ENCODE peak calls at places on chromosomes 7 and 10, in five cellular contexts. Z is IMR-90, F is HepG2, H is WTC11, I is cardiac muscle cell. O is an unnamed sample.

GRCh38 chr10:34850558-34850957 is 35.5 kb upstream of the PARD3 start:
- DNase-seq in Z (no peak), I (no peak), F (no peak), H (no peak), O (no peak)

GRCh38 chr10:75660833-75661232 is 229.4 kb downstream of the LRMDA start:
- DNase-seq in H (no peak), I (no peak), Z (no peak), F (no peak), O (no peak)

GRCh38 chr7:32516551-32517082 is 21.3 kb downstream of the AVL9 start:
- DNase-seq in I (no peak), Z (no peak), H (no peak), F (no peak), O (no peak)

GRCh38 chr7:36723951-36724664 is at the start of gene AOAH:
- DNase-seq in H (no peak), Z (no peak), I (no peak), F (no peak), O (no peak)

GRCh38 chr10:34681933-34682332 is 133.2 kb downstream of the PARD3 start:
- DNase-seq in F (no peak), Z (no peak), H (no peak), I (no peak), O (peak; percentile 44)

GRCh38 chr10:6977641-6978627 is 397.9 kb upstream of the PRKCQ start:
- DNase-seq in I (no peak), F (no peak), H (no peak), Z (no peak), O (peak; percentile 54)

GRCh38 chr7:16492513-16493062 is 27.1 kb upstream of the SOSTDC1 start:
- DNase-seq in I (no peak), Z (peak; percentile 46), H (no peak), F (peak; percentile 90), O (no peak)

GRCh38 chr7:42574693-42575084 is 337.2 kb downstream of the C7orf25 start:
- DNase-seq in I (peak; percentile 27), F (no peak), H (no peak), Z (no peak), O (peak; percentile 25)

GRCh38 chr7:1459930-1460756 is 873 bp upstream of the MICALL2 start:
- DNase-seq in I (no peak), F (no peak), H (no peak), Z (no peak), O (no peak)

GRCh38 chr7:135184254-135184841 is 13.8 kb upstream of the CYREN start:
- DNase-seq in Z (no peak), H (no peak), I (no peak), F (no peak), O (no peak)

GRCh38 chr7:14858410-14858809 is 44.1 kb downstream of the DGKB start:
- DNase-seq in F (no peak), H (no peak), I (no peak), Z (no peak), O (no peak)

GRCh38 chr7:127821146-127821545 is 169.2 kb downstream of the SND1 start:
- DNase-seq in I (no peak), Z (no peak), F (no peak), H (no peak), O (peak; percentile 52)

GRCh38 chr7:138170298-138170697 is 94.0 kb downstream of the AKR1D1 start:
- DNase-seq in I (no peak), H (peak; percentile 25), Z (no peak), F (peak; percentile 50), O (peak; percentile 83)

GRCh38 chr10:124063736-124064135 is 29.7 kb downstream of the CHST15 start:
- DNase-seq in F (peak; percentile 32), Z (peak; percentile 5), H (no peak), I (no peak), O (no peak)

GRCh38 chr7:116836911-116837310 is 25.5 kb upstream of the CAPZA2 start:
- DNase-seq in F (no peak), H (no peak), I (no peak), Z (no peak), O (no peak)

GRCh38 chr7:87212478-87212877 is 7.1 kb downstream of the TMEM243 start:
- DNase-seq in Z (no peak), F (no peak), I (no peak), H (no peak), O (no peak)

GRCh38 chr10:43939939-43940810 is 291.5 kb upstream of the ZNF32 start:
- DNase-seq in F (no peak), H (no peak), Z (peak; percentile 46), I (no peak), O (peak; percentile 20)

GRCh38 chr7:52691257-52691656 is 344.2 kb upstream of the POM121L12 start:
- DNase-seq in Z (no peak), H (no peak), F (no peak), I (no peak), O (no peak)

GRCh38 chr10:30858499-30858898 is 173.2 kb downstream of the ZNF438 start:
- DNase-seq in Z (peak; percentile 40), H (no peak), I (no peak), F (no peak), O (no peak)

GRCh38 chr7:144256112-144256511 is 8.5 kb downstream of the OR2A7 start:
- DNase-seq in Z (no peak), I (no peak), H (peak; percentile 12), F (no peak), O (peak; percentile 96)

GRCh38 chr7:40717242-40717641 is 582.4 kb downstream of the SUGCT start:
- DNase-seq in Z (peak; percentile 81), H (peak; percentile 75), I (peak; percentile 70), F (peak; percentile 25), O (peak; percentile 93)

GRCh38 chr7:142933624-142934023 is at the start of gene TRPV5:
- DNase-seq in Z (no peak), I (no peak), F (no peak), H (no peak), O (no peak)

GRCh38 chr10:22740180-22740579 is 25.8 kb upstream of the PIP4K2A start:
- DNase-seq in H (no peak), Z (peak; percentile 35), F (peak; percentile 14), I (no peak), O (peak; percentile 30)

GRCh38 chr7:27147211-27148030 is at the start of gene HOXA6:
- DNase-seq in I (no peak), F (no peak), Z (peak; percentile 67), H (peak; percentile 38), O (no peak)

GRCh38 chr10:117217196-117217761 is 20.0 kb downstream of the KCNK18 start:
- DNase-seq in H (peak; percentile 39), Z (no peak), F (no peak), I (no peak), O (peak; percentile 77)

GRCh38 chr10:58641095-58641531 is 128.4 kb downstream of the BICC1 start:
- DNase-seq in I (no peak), F (peak; percentile 81), H (no peak), Z (peak; percentile 92), O (no peak)

GRCh38 chr10:92241158-92241500 is 49.7 kb downstream of the CPEB3 start:
- DNase-seq in H (no peak), Z (peak; percentile 9), F (peak; percentile 24), I (peak; percentile 67), O (peak; percentile 73)

GRCh38 chr10:68955414-68955785 is 570 bp upstream of the DDX21 start:
- DNase-seq in H (no peak), Z (no peak), F (no peak), I (no peak), O (no peak)

GRCh38 chr7:67343566-67343965 is 346.9 kb downstream of the TYW1 start:
- DNase-seq in H (no peak), I (no peak), F (no peak), Z (no peak), O (no peak)

GRCh38 chr7:139725843-139726484 is 51.8 kb downstream of the HIPK2 start:
- DNase-seq in I (no peak), H (no peak), Z (no peak), F (no peak), O (no peak)

GRCh38 chr7:127578036-127578684 is 7.2 kb downstream of the GCC1 start:
- DNase-seq in Z (peak; percentile 80), H (no peak), I (no peak), F (peak; percentile 20), O (peak; percentile 33)

GRCh38 chr10:71080381-71081228 is 131.8 kb upstream of the UNC5B start:
- DNase-seq in F (no peak), H (peak; percentile 4), I (no peak), Z (no peak), O (no peak)

O was measured in mesendoderm.